ENCODE peak calls at places on chromosome 9, in seven cellular contexts. R is CD8-positive, alpha-beta memory T cell; Q is A549; Y is breast epithelium; D is sigmoid colon; J is lower lobe of right lung; C is H9. S is an unnamed sample.
A peak's percentile ranks its signal among the peaks of the same experiment; 100 is the strongest.

GRCh38 chr9:72431036-72431435 is 66.0 kb upstream of the ZFAND5 start:
- DNase-seq in R (no peak), Q (no peak), Y (no peak), D (no peak), J (no peak), C (no peak), S (no peak)

GRCh38 chr9:127036437-127036836 is 86.0 kb downstream of the ANGPTL2 start:
- DNase-seq in R (no peak), Q (no peak), Y (no peak), D (no peak), J (no peak), C (no peak), S (no peak)

GRCh38 chr9:129989740-129990139 is 53.2 kb downstream of the FNBP1 start:
- DNase-seq in R (no peak), Q (peak; percentile 18), Y (no peak), D (peak; percentile 47), J (no peak), C (no peak), S (no peak)

GRCh38 chr9:124941689-124942561 is 1.0 kb upstream of the GOLGA1 start:
- DNase-seq in R (peak; percentile 52), Q (peak; percentile 26), Y (peak; percentile 52), D (peak; percentile 80), J (peak; percentile 80), C (peak; percentile 48), S (peak; percentile 39)

GRCh38 chr9:79196606-79197005 is 375.2 kb upstream of the TLE4 start:
- DNase-seq in R (no peak), Q (no peak), Y (no peak), D (no peak), J (no peak), C (no peak), S (no peak)

GRCh38 chr9:125472926-125473701 is 211.5 kb downstream of the GAPVD1 start:
- DNase-seq in R (no peak), Q (no peak), Y (no peak), D (peak; percentile 79), J (no peak), C (no peak), S (no peak)

GRCh38 chr9:118782790-118783463 is 586.3 kb downstream of the BRINP1 start:
- DNase-seq in R (no peak), Q (no peak), Y (no peak), D (no peak), J (no peak), C (no peak), S (no peak)

GRCh38 chr9:133977421-133978201 is 14.5 kb downstream of the VAV2 start:
- DNase-seq in R (no peak), Q (no peak), Y (no peak), D (peak; percentile 44), J (peak; percentile 39), C (no peak), S (no peak)

GRCh38 chr9:17578577-17578910 is 322 bp upstream of the SH3GL2 start:
- DNase-seq in R (no peak), Q (no peak), Y (no peak), D (no peak), J (no peak), C (no peak), S (no peak)

GRCh38 chr9:81861644-81862043 is 66.6 kb upstream of the SPATA31D4 start:
- DNase-seq in R (no peak), Q (no peak), Y (no peak), D (no peak), J (no peak), C (no peak), S (no peak)

GRCh38 chr9:81609782-81610738 is 79.3 kb downstream of the TLE1 start:
- DNase-seq in R (no peak), Q (no peak), Y (no peak), D (no peak), J (no peak), C (no peak), S (no peak)

GRCh38 chr9:94169978-94170377 is 85.7 kb downstream of the PTPDC1 start:
- DNase-seq in R (no peak), Q (no peak), Y (no peak), D (no peak), J (no peak), C (no peak), S (no peak)

GRCh38 chr9:2181794-2182193 is 166.6 kb downstream of the SMARCA2 start:
- DNase-seq in R (no peak), Q (peak; percentile 34), Y (no peak), D (no peak), J (no peak), C (peak; percentile 75), S (no peak)

DNA sequence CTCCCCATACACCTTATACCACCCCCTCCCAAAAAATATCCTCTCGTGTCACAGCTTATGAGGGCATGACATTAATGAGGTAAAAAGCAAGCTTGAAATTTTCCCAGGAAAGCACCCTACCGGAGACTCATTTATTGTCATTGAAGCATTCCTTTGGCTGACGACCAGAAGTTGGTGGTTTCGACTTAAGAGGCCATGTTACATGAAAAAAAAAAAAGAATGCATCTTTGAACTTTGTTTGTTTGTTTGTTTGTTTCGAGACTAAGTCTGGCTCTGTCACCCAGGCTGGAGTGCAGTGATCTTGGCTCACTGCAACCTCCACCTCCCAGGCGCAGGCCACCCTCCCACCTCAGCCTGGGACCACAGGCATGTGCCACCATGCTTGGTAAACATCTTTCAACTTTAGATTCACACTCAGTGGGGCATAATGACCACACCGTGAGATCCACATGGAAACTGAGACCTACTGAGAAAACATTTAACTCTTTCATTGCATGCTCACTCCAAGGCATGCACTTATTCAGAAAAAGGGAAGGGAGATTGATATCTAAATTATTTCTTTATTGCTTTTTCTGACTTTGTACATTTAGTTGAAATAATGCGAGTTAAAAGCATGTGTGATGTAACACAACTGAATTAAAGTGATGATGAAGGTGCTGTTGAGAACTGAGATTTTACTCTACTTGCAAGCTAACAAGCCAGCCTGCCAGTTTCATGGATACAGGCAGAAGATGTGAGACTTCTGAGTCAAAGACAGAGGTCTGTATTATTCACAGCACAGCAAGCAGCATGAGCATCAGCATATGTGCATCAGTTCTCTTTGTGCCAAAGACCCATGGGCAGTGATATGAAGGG is 5.1 kb upstream of the RAB14 start:
- DNase-seq in R (no peak), Q (no peak), Y (no peak), D (no peak), J (no peak), C (no peak), S (no peak)
- H3K27ac ChIP-seq in R (no peak overlapping the region), Q (no peak overlapping the region), Y (no peak overlapping the region), D (no peak overlapping the region), J (no peak overlapping the region), C (no peak overlapping the region), S (no peak overlapping the region)

GRCh38 chr9:22116751-22117150 is 107.6 kb upstream of the CDKN2B start:
- DNase-seq in R (no peak), Q (no peak), Y (no peak), D (no peak), J (no peak), C (no peak), S (no peak)

GRCh38 chr9:22118810-22119479 is 109.8 kb upstream of the CDKN2B start:
- DNase-seq in R (no peak), Q (no peak), Y (no peak), D (no peak), J (no peak), C (no peak), S (no peak)

GRCh38 chr9:22119537-22120167 is 110.5 kb upstream of the CDKN2B start:
- DNase-seq in R (no peak), Q (no peak), Y (no peak), D (no peak), J (no peak), C (no peak), S (no peak)

GRCh38 chr9:22114956-22115355 is 105.9 kb upstream of the CDKN2B start:
- DNase-seq in R (no peak), Q (no peak), Y (no peak), D (no peak), J (no peak), C (no peak), S (no peak)

DNA sequence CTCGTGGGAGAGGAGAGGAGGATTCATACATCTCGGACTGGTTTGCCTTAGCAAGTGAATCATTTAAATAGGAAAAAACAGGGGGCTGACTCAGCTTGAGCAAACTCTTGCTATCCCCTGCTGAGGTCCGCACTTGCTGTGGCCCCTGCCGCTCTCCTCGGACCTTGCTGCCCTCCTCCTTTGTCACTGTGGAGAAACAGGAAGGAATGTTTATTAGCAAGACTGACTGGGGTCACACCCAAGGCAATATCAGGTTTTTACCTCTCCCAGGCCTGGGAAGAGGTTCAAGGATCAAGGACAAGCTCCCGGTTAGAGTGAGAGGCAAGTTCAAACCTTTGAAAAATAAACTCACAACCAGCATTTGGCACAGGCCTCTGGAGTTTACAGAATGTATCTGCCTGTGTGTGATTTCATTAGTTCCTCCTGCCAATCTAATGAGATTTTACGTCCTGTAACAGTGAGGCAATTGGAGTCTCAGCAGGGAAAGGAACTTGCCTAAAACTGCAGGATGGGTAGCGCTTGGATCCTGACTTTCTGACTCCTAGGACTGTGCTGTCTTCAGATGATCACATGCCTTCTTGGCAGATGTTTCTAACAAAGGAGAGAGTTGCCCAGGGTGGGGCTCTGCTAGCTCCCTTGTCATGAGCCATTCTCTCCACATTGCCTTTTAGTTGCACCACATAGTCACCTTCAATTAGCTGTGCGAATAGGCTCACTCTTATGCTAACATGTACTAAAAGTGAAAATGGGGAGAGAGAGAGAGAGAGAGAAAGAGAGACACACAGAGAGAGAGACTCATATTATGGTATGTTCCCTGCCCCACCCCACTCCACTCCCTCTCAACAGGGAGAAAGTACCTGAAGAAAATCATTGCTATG is 108.6 kb upstream of the CDKN2B start:
- DNase-seq in R (no peak), Q (no peak), Y (no peak), D (no peak), J (peak; percentile 51), C (peak; percentile 55), S (no peak)
- H3K27ac ChIP-seq in R (no peak overlapping the region), Q (no peak overlapping the region), Y (no peak overlapping the region), D (no peak overlapping the region), J (peak overlapping the region; percentile 69), C (no peak overlapping the region), S (no peak overlapping the region)

DNA sequence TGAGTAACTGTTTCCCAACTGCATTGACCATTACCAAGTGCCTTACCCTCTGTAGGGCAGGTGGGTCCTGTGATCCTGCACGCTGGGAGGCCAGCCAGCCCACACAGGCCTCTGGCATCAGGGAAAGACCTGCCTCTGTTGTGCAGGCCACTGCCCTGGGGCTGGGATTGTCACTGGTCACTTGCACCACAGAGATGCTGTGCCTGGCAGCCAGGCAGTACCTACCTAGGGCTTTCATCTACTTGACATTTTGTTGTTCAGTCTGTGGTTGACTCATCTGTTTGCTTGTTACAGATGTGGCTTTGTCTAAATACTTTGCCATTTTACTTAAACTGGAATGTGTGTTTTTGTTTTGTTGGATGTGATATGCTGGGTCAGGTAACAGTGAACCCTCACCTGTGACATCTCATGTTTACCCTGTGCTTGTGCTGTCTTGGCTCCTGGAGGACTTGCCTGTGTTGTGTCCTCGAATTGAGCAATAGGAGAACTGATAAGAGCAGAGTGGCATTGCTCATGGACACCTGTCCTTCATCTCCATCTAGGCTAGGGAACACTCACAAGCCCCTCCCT is 32.8 kb downstream of the SECISBP2 start:
- DNase-seq in R (no peak), Q (no peak), Y (no peak), D (no peak), J (no peak), C (no peak), S (no peak)
- H3K27ac ChIP-seq in R (no peak overlapping the region), Q (no peak overlapping the region), Y (no peak overlapping the region), D (no peak overlapping the region), J (no peak overlapping the region), C (no peak overlapping the region), S (no peak overlapping the region)

DNA sequence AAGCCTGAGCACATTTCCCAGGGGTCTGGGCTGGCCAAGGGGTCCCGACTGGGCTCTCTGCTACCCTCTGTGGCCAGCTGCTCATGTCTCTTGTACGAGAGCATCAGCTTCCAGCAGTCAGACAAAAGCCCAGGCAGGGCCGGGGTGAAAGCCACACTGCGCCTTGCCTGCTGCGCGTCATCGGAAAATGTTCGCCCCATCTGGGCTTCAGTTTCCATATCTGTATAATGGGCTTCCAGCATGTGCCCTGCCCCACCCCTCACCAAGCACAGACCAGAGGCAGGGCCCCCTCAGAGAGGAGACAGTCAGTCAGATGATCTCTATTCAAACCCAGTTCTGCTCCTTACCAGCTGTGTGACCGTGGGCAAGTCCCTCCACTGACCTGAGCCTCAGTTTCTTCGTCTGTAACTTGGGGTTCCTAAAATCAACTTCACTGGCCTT is 8.0 kb upstream of the GRHPR start:
- DNase-seq in R (no peak), Q (no peak), Y (no peak), D (no peak), J (no peak), C (peak; percentile 34), S (no peak)
- H3K27ac ChIP-seq in R (no peak overlapping the region), Q (peak overlapping the region; percentile 77), Y (peak overlapping the region; percentile 33), D (peak overlapping the region; percentile 58), J (peak overlapping the region; percentile 33), C (no peak overlapping the region), S (peak overlapping the region; percentile 32)